ENCODE peak calls at places on chromosome 7, in eight cellular contexts. N is CD8-positive, alpha-beta memory T cell; E is Peyer's patch; A is colonic mucosa; W is esophagus muscularis mucosa; F is heart left ventricle; L is neuronal stem cell; I is GM23248. D is an unnamed sample. For H3K36me3, the result is how much of the 10 kb centered on the place peaks cover.

GRCh38 chr7:7183061-7183832 is 903 bp downstream of the C1GALT1 start:
- DNase-seq in I (peak), N (peak), E (peak), A (peak), L (no peak), F (peak), W (no peak), D (peak)

GRCh38 chr7:49980414-49980813 is 112.6 kb downstream of the ZPBP start:
- DNase-seq in F (no peak), A (no peak), I (no peak), E (no peak), W (no peak), L (no peak), N (no peak), D (no peak)

GRCh38 chr7:37006764-37007163 is 282.5 kb upstream of the AOAH start:
- DNase-seq in A (no peak), E (no peak), F (no peak), N (no peak), L (no peak), I (no peak), W (no peak), D (no peak)

GRCh38 chr7:64266341-64266919 is 38.2 kb downstream of the ZNF679 start:
- DNase-seq in A (no peak), F (no peak), L (no peak), N (no peak), E (no peak), I (no peak), W (no peak), D (no peak)

GRCh38 chr7:97090761-97091353 is 26.6 kb upstream of the SDHAF3 start:
- DNase-seq in E (no peak), N (no peak), I (no peak), A (no peak), L (no peak), F (no peak), W (no peak), D (no peak)

GRCh38 chr7:70681847-70682350 is 450.0 kb upstream of the GALNT17 start:
- DNase-seq in E (no peak), L (no peak), F (no peak), I (no peak), N (no peak), W (no peak), A (no peak), D (no peak)

GRCh38 chr7:107045195-107045960 is 873 bp downstream of the PRKAR2B start:
- DNase-seq in F (no peak), A (no peak), N (no peak), I (peak), E (no peak), W (no peak), L (peak), D (no peak)

GRCh38 chr7:129469930-129470329 is 32.4 kb upstream of the SMKR1 start:
- DNase-seq in L (no peak), F (no peak), I (no peak), W (no peak), N (no peak), A (no peak), E (no peak), D (no peak)

GRCh38 chr7:5420841-5421625 is 2.6 kb downstream of the TNRC18 start:
- DNase-seq in L (no peak), I (peak), N (no peak), E (peak), A (peak), F (peak), W (no peak), D (no peak)

GRCh38 chr7:24885305-24885704 is 94.7 kb downstream of the OSBPL3 start:
- DNase-seq in A (no peak), W (no peak), L (no peak), E (no peak), I (no peak), N (no peak), F (no peak), D (no peak)

GRCh38 chr7:22441157-22441556 is 58.8 kb downstream of the STEAP1B start:
- DNase-seq in F (no peak), N (no peak), W (peak), L (no peak), A (no peak), E (no peak), I (no peak), D (no peak)

GRCh38 chr7:79308176-79308575 is 145.3 kb downstream of the MAGI2 start:
- DNase-seq in W (no peak), A (no peak), I (peak), N (no peak), E (no peak), L (no peak), F (no peak), D (no peak)

GRCh38 chr7:88922944-88923343 is 127.4 kb upstream of the TEX47 start:
- DNase-seq in E (no peak), W (no peak), F (no peak), A (no peak), L (no peak), I (no peak), N (no peak), D (no peak)

GRCh38 chr7:131027287-131027773 is 293.3 kb upstream of the KLF14 start:
- DNase-seq in I (peak), A (no peak), N (peak), E (no peak), F (peak), L (no peak), W (no peak), D (no peak)

GRCh38 chr7:98831641-98832221 is 38.1 kb downstream of the TMEM130 start:
- DNase-seq in L (no peak), N (peak), I (peak), W (no peak), E (no peak), A (no peak), F (no peak), D (no peak)

DNA sequence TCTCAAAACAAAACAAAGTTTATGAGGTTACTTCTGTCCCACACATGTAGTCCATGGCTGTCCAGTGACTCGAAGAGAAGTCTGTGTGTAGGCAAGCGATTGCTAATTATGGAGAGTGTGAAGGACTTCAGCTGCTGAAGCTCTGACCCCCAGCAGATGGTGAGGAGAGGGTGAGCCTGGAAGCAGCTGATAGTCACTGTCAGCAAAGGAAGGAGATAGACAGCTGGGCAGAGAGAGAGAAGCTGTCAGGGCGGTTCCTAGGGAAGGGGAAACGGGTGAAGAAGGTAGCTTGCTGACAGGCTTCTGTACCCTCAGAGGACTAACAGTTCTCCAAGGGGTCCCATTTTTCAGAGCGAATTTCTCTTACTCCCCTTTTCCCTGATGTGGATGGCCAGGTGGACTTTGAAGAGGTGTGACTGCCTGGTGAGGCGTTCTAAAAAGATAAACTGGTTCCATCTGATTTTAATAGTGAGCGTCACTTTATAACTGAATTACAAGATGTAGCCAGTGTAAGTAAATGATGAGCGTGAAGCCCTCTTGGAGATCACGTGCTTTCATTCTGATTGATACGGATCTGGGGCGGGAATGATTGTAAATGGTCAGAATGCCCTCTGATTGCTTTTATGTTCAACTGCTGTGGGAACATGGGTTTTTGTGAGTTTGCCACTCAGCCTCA is 12.1 kb downstream of the ZSCAN21 start:
- DNase-seq in W (no peak), I (no peak), F (no peak), L (no peak), E (no peak), N (no peak), A (no peak), D (no peak)
- H3K36me3 ChIP-seq in W (half or more), I (under half), F (half or more), L (under half), E (half or more), N (under half), A (under half), D (under half)

DNA sequence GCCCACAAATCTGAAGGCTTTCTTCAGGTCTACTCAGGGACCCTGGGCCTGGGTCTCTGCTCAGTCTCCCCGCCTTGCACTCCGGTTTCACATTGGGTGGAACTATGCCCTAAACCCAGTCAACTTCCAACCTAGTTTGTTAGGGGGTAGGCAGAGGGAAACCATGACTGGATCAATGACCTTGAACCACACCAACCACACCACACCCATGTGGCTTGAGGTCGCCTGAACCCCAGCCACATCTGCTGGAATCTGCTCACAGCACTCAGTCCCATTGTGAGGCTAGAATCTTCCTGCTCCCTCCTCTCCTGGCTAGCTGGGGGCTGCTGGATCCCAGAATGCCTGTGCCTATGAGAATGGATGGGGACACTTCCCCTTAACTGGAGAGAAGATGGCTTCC is 17.9 kb downstream of the RFC2 start:
- DNase-seq in W (no peak), I (no peak), F (no peak), N (no peak), L (no peak), E (no peak), A (no peak), D (no peak)
- H3K36me3 ChIP-seq in W (half or more), I (under half), F (half or more), N (under half), L (half or more), E (half or more), A (under half), D (under half)

DNA sequence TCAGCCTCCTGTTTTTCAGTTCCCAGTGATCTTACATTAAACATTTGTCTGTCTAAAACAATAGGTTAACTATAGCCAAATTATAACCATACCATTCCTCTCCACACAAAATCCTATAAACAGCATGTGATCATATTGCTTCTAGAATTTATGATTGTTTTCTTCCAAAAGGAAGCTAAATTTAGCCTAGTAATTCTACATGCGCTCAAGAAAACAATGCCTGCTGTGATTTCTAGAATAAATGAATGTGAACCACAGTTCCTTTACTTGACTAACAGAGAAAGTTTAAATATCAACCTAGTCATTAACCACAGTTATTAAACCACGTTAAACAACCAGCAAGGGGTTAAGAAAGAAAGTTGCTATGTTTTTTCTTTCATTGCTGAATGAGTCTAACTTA is 26.4 kb downstream of the MET start:
- DNase-seq in F (no peak), N (no peak), A (no peak), E (no peak), L (no peak), W (no peak), I (no peak), D (no peak)
- H3K36me3 ChIP-seq in F (under half), N (under half), A (under half), E (under half), L (under half), W (under half), I (under half), D (under half)

GRCh38 chr7:150595361-150595760 is 28.2 kb downstream of the GIMAP4 start:
- DNase-seq in N (no peak), W (no peak), E (no peak), L (no peak), I (no peak), A (no peak), F (no peak), D (no peak)

GRCh38 chr7:150594817-150595216 is 27.6 kb downstream of the GIMAP4 start:
- DNase-seq in W (no peak), L (no peak), F (no peak), E (no peak), I (no peak), N (no peak), A (no peak), D (no peak)
- H3K36me3 ChIP-seq in W (under half), L (under half), F (under half), E (under half), I (under half), N (under half), A (under half), D (under half)

DNA sequence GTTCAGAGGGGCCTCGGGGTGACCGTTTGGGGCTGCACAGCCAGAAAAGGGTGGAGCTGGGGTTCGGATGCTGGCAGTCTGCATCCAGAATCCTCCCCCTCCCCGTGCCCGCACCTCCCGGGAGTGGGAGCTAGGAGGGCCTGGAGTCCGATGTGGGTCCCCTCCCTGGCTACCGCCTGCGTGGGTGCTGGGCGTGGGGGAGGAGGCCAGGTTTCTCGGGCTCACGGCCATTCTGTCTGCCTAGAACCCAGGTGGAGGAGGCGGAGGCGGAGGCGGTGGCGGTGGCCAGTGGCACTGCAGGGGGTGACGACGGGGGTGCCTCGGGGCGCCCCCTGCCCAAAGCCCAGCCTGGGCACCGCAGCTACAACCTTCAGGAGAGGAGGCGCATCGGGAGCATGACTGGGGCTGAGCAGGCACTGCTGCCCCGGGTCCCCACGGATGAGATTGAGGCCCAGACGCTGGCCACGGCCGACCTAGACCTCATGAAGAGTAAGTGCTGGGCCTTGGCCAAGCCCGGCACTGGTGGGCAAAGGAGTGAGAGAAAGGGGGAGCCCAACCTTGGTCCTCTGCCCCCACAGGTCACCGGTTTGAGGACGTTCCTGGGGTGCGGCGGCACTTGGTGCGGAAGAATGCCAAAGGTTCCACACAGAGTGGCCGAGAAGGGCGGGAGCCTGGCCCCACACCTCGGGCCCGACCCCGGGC is 7.0 kb downstream of the SLC4A2 start:
- DNase-seq in F (no peak), A (no peak), L (no peak), I (no peak), N (no peak), E (no peak), W (no peak), D (no peak)
- H3K36me3 ChIP-seq in F (half or more), A (under half), L (under half), I (under half), N (under half), E (half or more), W (half or more), D (under half)